ENCODE peak calls at places on chromosomes 7 and 10, in six cellular contexts. One of them, this sample, is unnamed.

GRCh38 chr7:36821617-36822016 is 97.3 kb upstream of the AOAH start:
- DNase-seq in mesendoderm: no peak
- DNase-seq in H9: no peak
- DNase-seq in neuronal stem cell: no peak
- DNase-seq in IMR-90: no peak
- DNase-seq in mesenchymal stem cell: no peak
- DNase-seq in this sample: no peak

GRCh38 chr7:1329966-1330915 is 97.6 kb downstream of the UNCX start:
- DNase-seq in mesenchymal stem cell: no peak
- DNase-seq in neuronal stem cell: no peak
- DNase-seq in IMR-90: no peak
- DNase-seq in mesendoderm: no peak
- DNase-seq in H9: no peak
- DNase-seq in this sample: no peak

GRCh38 chr7:32158751-32159360 is 88.6 kb upstream of the PDE1C start:
- DNase-seq in H9: no peak
- DNase-seq in mesenchymal stem cell: peak
- DNase-seq in mesendoderm: no peak
- DNase-seq in IMR-90: peak
- DNase-seq in neuronal stem cell: no peak
- DNase-seq in this sample: no peak

GRCh38 chr10:14839305-14839695 is 1.2 kb downstream of the HSPA14 start:
- DNase-seq in mesenchymal stem cell: no peak
- DNase-seq in H9: peak
- DNase-seq in IMR-90: no peak
- DNase-seq in neuronal stem cell: no peak
- DNase-seq in mesendoderm: no peak
- DNase-seq in this sample: no peak

GRCh38 chr10:109881481-109881880 is 41.8 kb downstream of the XPNPEP1 start:
- DNase-seq in neuronal stem cell: no peak
- DNase-seq in mesendoderm: no peak
- DNase-seq in mesenchymal stem cell: no peak
- DNase-seq in IMR-90: no peak
- DNase-seq in H9: no peak
- DNase-seq in this sample: no peak

GRCh38 chr7:39921505-39922250 is 28.4 kb upstream of the CDK13 start:
- DNase-seq in neuronal stem cell: peak
- DNase-seq in mesenchymal stem cell: no peak
- DNase-seq in H9: no peak
- DNase-seq in IMR-90: no peak
- DNase-seq in mesendoderm: peak
- DNase-seq in this sample: peak

GRCh38 chr7:79137942-79138341 is 315.5 kb downstream of the MAGI2 start:
- DNase-seq in IMR-90: peak
- DNase-seq in mesenchymal stem cell: peak
- DNase-seq in H9: no peak
- DNase-seq in mesendoderm: no peak
- DNase-seq in neuronal stem cell: no peak
- DNase-seq in this sample: no peak

GRCh38 chr10:11440250-11441150 is 170.9 kb downstream of the USP6NL start:
- DNase-seq in neuronal stem cell: no peak
- DNase-seq in IMR-90: no peak
- DNase-seq in mesendoderm: no peak
- DNase-seq in H9: peak
- DNase-seq in mesenchymal stem cell: no peak
- DNase-seq in this sample: peak

GRCh38 chr7:90530263-90530662 is 60.8 kb downstream of the PTTG1IP2 start:
- DNase-seq in neuronal stem cell: no peak
- DNase-seq in mesenchymal stem cell: no peak
- DNase-seq in H9: no peak
- DNase-seq in mesendoderm: peak
- DNase-seq in IMR-90: peak
- DNase-seq in this sample: no peak

GRCh38 chr10:96415896-96416554 is 57.2 kb upstream of the OPALIN start:
- DNase-seq in neuronal stem cell: no peak
- DNase-seq in mesendoderm: no peak
- DNase-seq in mesenchymal stem cell: no peak
- DNase-seq in IMR-90: no peak
- DNase-seq in H9: no peak
- DNase-seq in this sample: no peak

GRCh38 chr10:7111574-7111973 is 299.3 kb downstream of the SFMBT2 start:
- DNase-seq in mesenchymal stem cell: peak
- DNase-seq in H9: no peak
- DNase-seq in IMR-90: peak
- DNase-seq in neuronal stem cell: no peak
- DNase-seq in mesendoderm: no peak
- DNase-seq in this sample: no peak

GRCh38 chr7:85021090-85021704 is 165.7 kb downstream of the SEMA3D start:
- DNase-seq in mesendoderm: no peak
- DNase-seq in mesenchymal stem cell: peak
- DNase-seq in H9: no peak
- DNase-seq in IMR-90: peak
- DNase-seq in neuronal stem cell: no peak
- DNase-seq in this sample: no peak

GRCh38 chr10:103603382-103603781 is 109.9 kb downstream of the NEURL1 start:
- DNase-seq in H9: no peak
- DNase-seq in mesenchymal stem cell: no peak
- DNase-seq in IMR-90: no peak
- DNase-seq in mesendoderm: no peak
- DNase-seq in neuronal stem cell: no peak
- DNase-seq in this sample: no peak

GRCh38 chr7:137873524-137873923 is 26.8 kb upstream of the DGKI start:
- DNase-seq in mesendoderm: no peak
- DNase-seq in mesenchymal stem cell: peak
- DNase-seq in neuronal stem cell: no peak
- DNase-seq in IMR-90: peak
- DNase-seq in H9: no peak
- DNase-seq in this sample: no peak

GRCh38 chr7:105003275-105003674 is 10.7 kb upstream of the KMT2E start:
- DNase-seq in neuronal stem cell: no peak
- DNase-seq in mesenchymal stem cell: peak
- DNase-seq in H9: no peak
- DNase-seq in mesendoderm: no peak
- DNase-seq in IMR-90: peak
- DNase-seq in this sample: no peak

GRCh38 chr7:22726849-22727792 is at the start of gene IL6:
- DNase-seq in mesendoderm: peak
- DNase-seq in IMR-90: peak
- DNase-seq in neuronal stem cell: no peak
- DNase-seq in H9: peak
- DNase-seq in mesenchymal stem cell: peak
- DNase-seq in this sample: peak

GRCh38 chr7:132489776-132490237 is 86.5 kb downstream of the PLXNA4 start:
- DNase-seq in H9: no peak
- DNase-seq in neuronal stem cell: no peak
- DNase-seq in mesenchymal stem cell: no peak
- DNase-seq in IMR-90: no peak
- DNase-seq in mesendoderm: peak
- DNase-seq in this sample: no peak

GRCh38 chr10:75959209-75959608 is 527.8 kb downstream of the LRMDA start:
- DNase-seq in IMR-90: peak
- DNase-seq in H9: no peak
- DNase-seq in mesendoderm: peak
- DNase-seq in neuronal stem cell: no peak
- DNase-seq in mesenchymal stem cell: peak
- DNase-seq in this sample: no peak

GRCh38 chr10:60733189-60733815 is 45.0 kb upstream of the CDK1 start:
- DNase-seq in mesendoderm: peak
- DNase-seq in IMR-90: no peak
- DNase-seq in H9: peak
- DNase-seq in neuronal stem cell: no peak
- DNase-seq in mesenchymal stem cell: peak
- DNase-seq in this sample: no peak

GRCh38 chr10:78328592-78329404 is 295.1 kb downstream of the RPS24 start:
- DNase-seq in mesendoderm: no peak
- DNase-seq in mesenchymal stem cell: no peak
- DNase-seq in H9: peak
- DNase-seq in IMR-90: no peak
- DNase-seq in neuronal stem cell: no peak
- DNase-seq in this sample: no peak

GRCh38 chr10:99551158-99551557 is 18.4 kb downstream of the NKX2-3 start:
- DNase-seq in mesendoderm: peak
- DNase-seq in H9: no peak
- DNase-seq in neuronal stem cell: no peak
- DNase-seq in mesenchymal stem cell: peak
- DNase-seq in IMR-90: peak
- DNase-seq in this sample: no peak

GRCh38 chr10:76430330-76430729 is 998.9 kb downstream of the LRMDA start:
- DNase-seq in H9: no peak
- DNase-seq in IMR-90: no peak
- DNase-seq in mesendoderm: no peak
- DNase-seq in mesenchymal stem cell: peak
- DNase-seq in neuronal stem cell: no peak
- DNase-seq in this sample: no peak

GRCh38 chr7:1646957-1647891 is 22.9 kb upstream of the ELFN1 start:
- DNase-seq in H9: no peak
- DNase-seq in mesenchymal stem cell: no peak
- DNase-seq in mesendoderm: no peak
- DNase-seq in neuronal stem cell: no peak
- DNase-seq in IMR-90: no peak
- DNase-seq in this sample: no peak

GRCh38 chr10:48456361-48456804 is 148.5 kb downstream of the ARHGAP22 start:
- DNase-seq in mesendoderm: no peak
- DNase-seq in neuronal stem cell: no peak
- DNase-seq in IMR-90: no peak
- DNase-seq in mesenchymal stem cell: peak
- DNase-seq in H9: peak
- DNase-seq in this sample: peak

DNA sequence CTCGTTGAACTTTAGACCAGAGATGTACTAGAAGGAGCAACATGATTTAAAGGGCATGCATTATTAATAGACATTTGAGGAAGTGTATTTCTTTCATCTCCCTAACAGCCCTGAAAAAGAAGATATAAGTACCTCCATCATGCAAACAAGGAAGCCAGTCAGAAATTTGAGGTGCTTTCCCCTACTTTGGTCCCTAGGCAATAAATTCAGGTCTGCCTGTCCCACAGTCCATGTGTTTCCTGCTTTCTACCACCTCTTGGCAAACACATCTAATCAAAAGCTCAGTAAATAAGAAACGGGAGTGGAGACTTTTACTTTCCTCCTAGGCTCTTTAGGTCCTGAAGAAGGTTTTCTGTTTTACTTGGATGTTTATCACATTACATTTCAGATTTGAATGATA is 5.2 kb upstream of the SEMA3C start:
- DNase-seq in IMR-90: no peak
- DNase-seq in mesenchymal stem cell: no peak
- DNase-seq in mesendoderm: no peak
- DNase-seq in neuronal stem cell: no peak
- DNase-seq in H9: no peak
- DNase-seq in this sample: no peak
- H2BK15ac ChIP-seq in IMR-90: no peak
- H2BK15ac ChIP-seq in mesenchymal stem cell: no peak
- H2BK15ac ChIP-seq in mesendoderm: no peak
- H2BK15ac ChIP-seq in neuronal stem cell: no peak
- H2BK15ac ChIP-seq in H9: no peak
- H2BK15ac ChIP-seq in this sample: no peak

GRCh38 chr10:125840406-125840805 is 17.1 kb downstream of the BCCIP start:
- DNase-seq in mesendoderm: no peak
- DNase-seq in neuronal stem cell: no peak
- DNase-seq in IMR-90: no peak
- DNase-seq in H9: no peak
- DNase-seq in mesenchymal stem cell: no peak
- DNase-seq in this sample: no peak
- H2BK15ac ChIP-seq in mesendoderm: no peak
- H2BK15ac ChIP-seq in neuronal stem cell: no peak
- H2BK15ac ChIP-seq in IMR-90: no peak
- H2BK15ac ChIP-seq in H9: no peak
- H2BK15ac ChIP-seq in mesenchymal stem cell: no peak
- H2BK15ac ChIP-seq in this sample: no peak

GRCh38 chr7:124649397-124650029 is 116.1 kb downstream of the GPR37 start:
- DNase-seq in neuronal stem cell: no peak
- DNase-seq in IMR-90: no peak
- DNase-seq in H9: no peak
- DNase-seq in mesenchymal stem cell: peak
- DNase-seq in mesendoderm: no peak
- DNase-seq in this sample: no peak
- H2BK15ac ChIP-seq in neuronal stem cell: no peak
- H2BK15ac ChIP-seq in IMR-90: no peak
- H2BK15ac ChIP-seq in H9: no peak
- H2BK15ac ChIP-seq in mesenchymal stem cell: no peak
- H2BK15ac ChIP-seq in mesendoderm: no peak
- H2BK15ac ChIP-seq in this sample: no peak

DNA sequence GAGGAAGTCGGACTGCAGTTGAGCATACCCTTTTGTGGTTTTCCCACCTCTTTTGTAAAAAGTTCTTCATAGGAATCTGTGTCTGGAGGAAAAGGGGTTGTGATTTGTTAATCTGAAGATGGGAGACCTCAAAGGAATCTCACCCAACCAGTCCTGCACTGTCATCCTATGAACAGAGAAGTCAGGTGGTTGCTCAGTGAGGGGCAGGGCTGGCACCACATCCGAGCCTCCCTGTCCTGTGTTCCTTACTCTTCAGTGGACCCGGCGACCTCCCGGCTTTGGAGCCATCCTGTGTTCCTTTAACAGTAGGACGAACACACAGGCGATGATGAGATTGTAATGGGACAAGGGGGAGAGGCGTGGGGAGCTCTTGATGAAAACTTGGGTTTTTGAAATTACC is 2.8 kb upstream of the MGMT start:
- DNase-seq in neuronal stem cell: no peak
- DNase-seq in mesendoderm: peak
- DNase-seq in H9: no peak
- DNase-seq in mesenchymal stem cell: no peak
- DNase-seq in IMR-90: no peak
- DNase-seq in this sample: no peak
- H2BK15ac ChIP-seq in neuronal stem cell: no peak
- H2BK15ac ChIP-seq in mesendoderm: no peak
- H2BK15ac ChIP-seq in H9: no peak
- H2BK15ac ChIP-seq in mesenchymal stem cell: no peak
- H2BK15ac ChIP-seq in IMR-90: no peak
- H2BK15ac ChIP-seq in this sample: no peak

GRCh38 chr7:142933624-142934023 is at the start of gene TRPV5:
- DNase-seq in mesenchymal stem cell: no peak
- DNase-seq in H9: no peak
- DNase-seq in mesendoderm: no peak
- DNase-seq in IMR-90: no peak
- DNase-seq in neuronal stem cell: no peak
- DNase-seq in this sample: no peak
- H2BK15ac ChIP-seq in mesenchymal stem cell: no peak
- H2BK15ac ChIP-seq in H9: no peak
- H2BK15ac ChIP-seq in mesendoderm: no peak
- H2BK15ac ChIP-seq in IMR-90: no peak
- H2BK15ac ChIP-seq in neuronal stem cell: no peak
- H2BK15ac ChIP-seq in this sample: no peak

DNA sequence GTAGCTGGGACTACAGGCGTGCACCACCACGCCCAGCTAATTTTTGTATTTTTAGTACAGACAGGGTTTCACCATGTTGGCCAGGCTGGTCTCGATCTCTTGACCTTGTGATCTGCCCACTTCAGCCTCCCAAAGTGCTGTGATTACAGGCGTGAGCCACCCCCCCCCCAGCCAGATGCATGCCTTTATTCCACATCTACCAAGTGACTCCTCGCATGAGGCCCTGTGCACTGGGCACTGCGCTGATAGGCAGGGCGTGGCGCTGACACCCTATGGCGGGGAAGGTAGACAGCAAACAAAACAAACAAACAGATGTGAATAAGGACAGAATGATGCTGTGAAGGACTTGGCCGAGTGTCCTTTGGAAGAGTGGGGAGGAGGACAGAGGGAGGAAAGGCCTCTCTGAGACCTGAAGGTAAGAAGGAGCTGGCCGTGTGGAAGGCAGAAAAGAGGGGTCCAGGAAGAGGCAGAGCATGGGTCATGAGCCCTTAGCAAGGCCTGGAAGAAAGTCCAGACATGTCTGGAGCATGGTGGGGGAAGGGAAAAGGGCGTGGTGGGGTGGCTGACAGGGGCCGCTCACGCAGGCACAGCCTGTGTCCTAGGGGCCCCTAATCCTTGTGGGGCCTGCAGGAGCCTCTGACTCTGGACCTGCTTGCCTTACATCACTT is 47.5 kb upstream of the CACUL1 start:
- DNase-seq in neuronal stem cell: no peak
- DNase-seq in mesendoderm: no peak
- DNase-seq in H9: no peak
- DNase-seq in IMR-90: no peak
- DNase-seq in mesenchymal stem cell: no peak
- DNase-seq in this sample: no peak
- H2BK15ac ChIP-seq in neuronal stem cell: no peak
- H2BK15ac ChIP-seq in mesendoderm: no peak
- H2BK15ac ChIP-seq in H9: no peak
- H2BK15ac ChIP-seq in IMR-90: no peak
- H2BK15ac ChIP-seq in mesenchymal stem cell: no peak
- H2BK15ac ChIP-seq in this sample: no peak